ENCODE peak calls at places on chromosomes 2 and 18, in eight cellular contexts. One of them, this sample, is unnamed.

GRCh38 chr18:63307555-63308200 is 11.9 kb downstream of the BCL2 start:
- DNase-seq in fibroblast of the aortic adventitia: no peak
- DNase-seq in NCI-H748 treated with DMSO at 0.1 percent for 48 hours: no peak
- DNase-seq in HEK293T: no peak
- DNase-seq in astrocyte of the hippocampus: peak
- DNase-seq in KG1: no peak
- DNase-seq in GM10248: no peak
- DNase-seq in Panc1: no peak
- DNase-seq in this sample: no peak

GRCh38 chr2:26846881-26847662 is 860 bp upstream of the DPYSL5 start:
- DNase-seq in Panc1: no peak
- DNase-seq in GM10248: no peak
- DNase-seq in HEK293T: no peak
- DNase-seq in NCI-H748 treated with DMSO at 0.1 percent for 48 hours: peak
- DNase-seq in fibroblast of the aortic adventitia: no peak
- DNase-seq in KG1: no peak
- DNase-seq in astrocyte of the hippocampus: no peak
- DNase-seq in this sample: peak

GRCh38 chr2:83901322-83901721 is 557.8 kb downstream of the SUCLG1 start:
- DNase-seq in HEK293T: no peak
- DNase-seq in NCI-H748 treated with DMSO at 0.1 percent for 48 hours: no peak
- DNase-seq in Panc1: no peak
- DNase-seq in fibroblast of the aortic adventitia: no peak
- DNase-seq in KG1: no peak
- DNase-seq in GM10248: no peak
- DNase-seq in astrocyte of the hippocampus: no peak
- DNase-seq in this sample: no peak

GRCh38 chr18:58788971-58789797 is 75.5 kb upstream of the ZNF532 start:
- DNase-seq in GM10248: no peak
- DNase-seq in astrocyte of the hippocampus: peak
- DNase-seq in KG1: no peak
- DNase-seq in HEK293T: peak
- DNase-seq in NCI-H748 treated with DMSO at 0.1 percent for 48 hours: no peak
- DNase-seq in fibroblast of the aortic adventitia: peak
- DNase-seq in Panc1: no peak
- DNase-seq in this sample: peak

GRCh38 chr2:18078206-18078605 is 199.7 kb downstream of the KCNS3 start:
- DNase-seq in NCI-H748 treated with DMSO at 0.1 percent for 48 hours: no peak
- DNase-seq in GM10248: no peak
- DNase-seq in HEK293T: no peak
- DNase-seq in Panc1: no peak
- DNase-seq in KG1: no peak
- DNase-seq in astrocyte of the hippocampus: peak
- DNase-seq in fibroblast of the aortic adventitia: no peak
- DNase-seq in this sample: no peak

GRCh38 chr18:26185267-26185666 is 41.0 kb upstream of the TAF4B start:
- DNase-seq in HEK293T: peak
- DNase-seq in KG1: no peak
- DNase-seq in GM10248: no peak
- DNase-seq in Panc1: no peak
- DNase-seq in NCI-H748 treated with DMSO at 0.1 percent for 48 hours: no peak
- DNase-seq in fibroblast of the aortic adventitia: peak
- DNase-seq in astrocyte of the hippocampus: no peak
- DNase-seq in this sample: peak

GRCh38 chr2:64344999-64345576 is 108.9 kb upstream of the LGALSL start:
- DNase-seq in NCI-H748 treated with DMSO at 0.1 percent for 48 hours: no peak
- DNase-seq in fibroblast of the aortic adventitia: no peak
- DNase-seq in Panc1: no peak
- DNase-seq in HEK293T: no peak
- DNase-seq in astrocyte of the hippocampus: no peak
- DNase-seq in KG1: no peak
- DNase-seq in GM10248: no peak
- DNase-seq in this sample: no peak

GRCh38 chr2:128727914-128728313 is 409.2 kb upstream of the HS6ST1 start:
- DNase-seq in NCI-H748 treated with DMSO at 0.1 percent for 48 hours: no peak
- DNase-seq in fibroblast of the aortic adventitia: peak
- DNase-seq in HEK293T: no peak
- DNase-seq in KG1: peak
- DNase-seq in astrocyte of the hippocampus: peak
- DNase-seq in Panc1: no peak
- DNase-seq in GM10248: no peak
- DNase-seq in this sample: no peak

GRCh38 chr2:186349508-186349907 is 136.6 kb upstream of the ZC3H15 start:
- DNase-seq in GM10248: no peak
- DNase-seq in fibroblast of the aortic adventitia: peak
- DNase-seq in HEK293T: no peak
- DNase-seq in astrocyte of the hippocampus: peak
- DNase-seq in Panc1: peak
- DNase-seq in KG1: peak
- DNase-seq in NCI-H748 treated with DMSO at 0.1 percent for 48 hours: no peak
- DNase-seq in this sample: peak

GRCh38 chr2:487495-488079 is 189.6 kb downstream of the TMEM18 start:
- DNase-seq in GM10248: no peak
- DNase-seq in fibroblast of the aortic adventitia: no peak
- DNase-seq in KG1: no peak
- DNase-seq in HEK293T: no peak
- DNase-seq in Panc1: no peak
- DNase-seq in astrocyte of the hippocampus: no peak
- DNase-seq in NCI-H748 treated with DMSO at 0.1 percent for 48 hours: no peak
- DNase-seq in this sample: no peak

GRCh38 chr2:33267043-33267442 is 209.4 kb upstream of the RASGRP3 start:
- DNase-seq in fibroblast of the aortic adventitia: no peak
- DNase-seq in HEK293T: no peak
- DNase-seq in KG1: no peak
- DNase-seq in astrocyte of the hippocampus: no peak
- DNase-seq in Panc1: no peak
- DNase-seq in NCI-H748 treated with DMSO at 0.1 percent for 48 hours: no peak
- DNase-seq in GM10248: no peak
- DNase-seq in this sample: no peak

GRCh38 chr2:221025397-221025796 is 546.7 kb downstream of the EPHA4 start:
- DNase-seq in astrocyte of the hippocampus: no peak
- DNase-seq in NCI-H748 treated with DMSO at 0.1 percent for 48 hours: no peak
- DNase-seq in Panc1: no peak
- DNase-seq in KG1: no peak
- DNase-seq in GM10248: no peak
- DNase-seq in HEK293T: no peak
- DNase-seq in fibroblast of the aortic adventitia: no peak
- DNase-seq in this sample: peak

GRCh38 chr18:48878471-48878870 is 72.3 kb downstream of the SMAD7 start:
- DNase-seq in KG1: no peak
- DNase-seq in GM10248: no peak
- DNase-seq in HEK293T: no peak
- DNase-seq in astrocyte of the hippocampus: no peak
- DNase-seq in NCI-H748 treated with DMSO at 0.1 percent for 48 hours: no peak
- DNase-seq in Panc1: no peak
- DNase-seq in fibroblast of the aortic adventitia: no peak
- DNase-seq in this sample: no peak

This sample was measured in left kidney.